ENCODE peak calls at places on chromosome 10, in ten cellular contexts. V, W, O, I, Z, G, U, S, J and T are unnamed samples.
A peak's percentile ranks its signal among the peaks of the same experiment; 100 is the strongest.

GRCh38 chr10:43058716-43059335 is 18.0 kb upstream of the RET start:
- DNase-seq in V (no peak), W (no peak), O (no peak), I (no peak), Z (peak; percentile 20), G (peak; percentile 7), U (no peak), S (peak; percentile 32), J (no peak), T (no peak)

GRCh38 chr10:111706331-111706730 is 477.2 kb downstream of the GPAM start:
- DNase-seq in V (no peak), W (no peak), O (no peak), I (no peak), Z (no peak), G (no peak), U (no peak), S (no peak), J (no peak), T (no peak)

GRCh38 chr10:107544706-107545520 is 380.4 kb upstream of the SORCS1 start:
- DNase-seq in V (no peak), W (no peak), O (no peak), I (no peak), Z (no peak), G (no peak), U (no peak), S (no peak), J (no peak), T (no peak)

GRCh38 chr10:43960477-43960876 is 311.8 kb upstream of the ZNF32 start:
- DNase-seq in V (no peak), W (no peak), O (no peak), I (no peak), Z (no peak), G (no peak), U (no peak), S (no peak), J (no peak), T (no peak)

GRCh38 chr10:34861293-34862004 is 46.4 kb upstream of the PARD3 start:
- DNase-seq in V (no peak), W (peak; percentile 49), O (no peak), I (no peak), Z (peak; percentile 82), G (peak; percentile 22), U (no peak), S (peak; percentile 48), J (no peak), T (no peak)

GRCh38 chr10:29757551-29758297 is 123.0 kb upstream of the SVIL start:
- DNase-seq in V (no peak), W (no peak), O (no peak), I (no peak), Z (no peak), G (no peak), U (no peak), S (no peak), J (no peak), T (no peak)

GRCh38 chr10:30639946-30640786 is 10.6 kb upstream of the LYZL2 start:
- DNase-seq in V (no peak), W (no peak), O (peak; percentile 66), I (peak; percentile 43), Z (no peak), G (no peak), U (peak; percentile 62), S (no peak), J (no peak), T (no peak)

GRCh38 chr10:51852297-51852696 is 152.9 kb upstream of the CSTF2T start:
- DNase-seq in V (no peak), W (no peak), O (peak; percentile 53), I (no peak), Z (no peak), G (no peak), U (no peak), S (no peak), J (no peak), T (no peak)

GRCh38 chr10:71927159-71927558 is 37.0 kb upstream of the CHST3 start:
- DNase-seq in V (no peak), W (no peak), O (no peak), I (no peak), Z (no peak), G (no peak), U (no peak), S (no peak), J (no peak), T (no peak)

GRCh38 chr10:71923138-71923692 is 41.0 kb upstream of the CHST3 start:
- DNase-seq in V (no peak), W (no peak), O (no peak), I (no peak), Z (no peak), G (no peak), U (no peak), S (no peak), J (no peak), T (no peak)

GRCh38 chr10:71924771-71925170 is 39.4 kb upstream of the CHST3 start:
- DNase-seq in V (no peak), W (no peak), O (no peak), I (no peak), Z (no peak), G (no peak), U (no peak), S (no peak), J (no peak), T (no peak)

GRCh38 chr10:71931295-71931694 is 32.9 kb upstream of the CHST3 start:
- DNase-seq in V (no peak), W (no peak), O (no peak), I (no peak), Z (no peak), G (no peak), U (no peak), S (no peak), J (no peak), T (no peak)

GRCh38 chr10:71927669-71928592 is 36.3 kb upstream of the CHST3 start:
- DNase-seq in V (no peak), W (no peak), O (no peak), I (no peak), Z (no peak), G (no peak), U (no peak), S (no peak), J (no peak), T (no peak)
- TF ChIP-seq CTCF in V (no peak), W (no peak), O (no peak), I (no peak), Z (no peak), G (no peak), U (no peak), S (no peak), J (no peak), T (no peak)

GRCh38 chr10:97914171-97914836 is 64.7 kb downstream of the GOLGA7B start:
- DNase-seq in V (no peak), W (no peak), O (no peak), I (no peak), Z (no peak), G (no peak), U (no peak), S (peak; percentile 26), J (no peak), T (no peak)

GRCh38 chr10:97913554-97913953 is 63.9 kb downstream of the GOLGA7B start:
- DNase-seq in V (no peak), W (no peak), O (no peak), I (no peak), Z (no peak), G (no peak), U (no peak), S (peak; percentile 34), J (no peak), T (no peak)

GRCh38 chr10:97915346-97915745 is 65.7 kb downstream of the GOLGA7B start:
- DNase-seq in V (no peak), W (no peak), O (no peak), I (no peak), Z (no peak), G (no peak), U (no peak), S (peak; percentile 41), J (no peak), T (no peak)

GRCh38 chr10:97915761-97916160 is 66.1 kb downstream of the GOLGA7B start:
- DNase-seq in V (no peak), W (no peak), O (no peak), I (no peak), Z (no peak), G (no peak), U (no peak), S (peak; percentile 28), J (no peak), T (no peak)

DNA sequence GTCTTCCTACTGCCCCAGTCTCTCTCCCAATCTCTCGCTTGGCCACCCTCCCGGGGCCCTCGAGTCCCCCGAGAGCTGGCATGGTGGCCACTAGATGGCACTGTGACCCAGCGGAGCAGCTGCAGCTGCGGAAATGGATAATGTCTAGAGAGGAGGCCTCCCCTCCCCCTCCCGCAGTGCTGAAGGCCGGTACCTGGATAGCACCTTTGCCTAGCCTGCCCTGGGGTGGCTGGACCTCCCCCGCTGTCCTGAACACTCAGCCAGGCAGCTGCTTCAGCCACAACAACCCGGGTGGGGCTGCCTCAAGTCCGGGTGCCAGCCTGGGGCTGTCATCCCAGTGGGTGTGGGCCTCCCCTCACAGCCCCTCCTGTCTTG is 65.2 kb downstream of the GOLGA7B start:
- DNase-seq in V (no peak), W (peak; percentile 25), O (peak; percentile 66), I (peak; percentile 35), Z (peak; percentile 89), G (peak; percentile 67), U (no peak), S (peak; percentile 89), J (peak; percentile 71), T (peak; percentile 69)
- TF ChIP-seq CTCF in V (peak; percentile 87), W (peak; percentile 59), O (peak; percentile 90), I (peak; percentile 99), Z (peak; percentile 90), G (peak; percentile 94), U (peak; percentile 87), S (peak; percentile 91), J (peak; percentile 80), T (peak; percentile 90)

DNA sequence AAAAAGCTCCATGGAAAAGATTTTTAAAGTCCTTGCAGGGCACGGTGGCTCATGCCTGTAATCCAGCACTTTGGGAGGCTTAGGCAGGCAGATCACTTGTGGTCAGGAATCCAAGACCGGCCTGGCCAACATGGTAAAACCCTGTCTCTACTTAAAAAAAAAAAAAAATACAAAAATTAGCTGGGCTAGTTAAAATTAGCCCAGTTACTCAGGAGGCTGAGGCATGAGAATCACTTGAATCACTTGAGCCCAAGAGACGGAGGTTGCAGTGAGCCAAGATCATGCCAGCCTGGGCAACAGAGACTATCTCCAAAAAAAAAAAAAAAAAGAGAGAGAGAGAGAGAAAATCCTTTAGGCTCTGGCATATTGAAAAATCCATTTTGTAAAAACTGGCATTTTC is 61.9 kb downstream of the CCDC6 start:
- DNase-seq in V (no peak), W (no peak), O (no peak), I (no peak), Z (no peak), G (no peak), U (no peak), S (no peak), J (no peak), T (no peak)
- TF ChIP-seq CTCF in V (no peak), W (no peak), O (no peak), I (no peak), Z (no peak), G (no peak), U (no peak), S (no peak), J (no peak), T (no peak)

GRCh38 chr10:45466784-45467183 is 92.8 kb downstream of the ALOX5 start:
- DNase-seq in V (no peak), W (no peak), O (no peak), I (no peak), Z (no peak), G (peak; percentile 17), U (no peak), S (no peak), J (peak; percentile 48), T (no peak)

GRCh38 chr10:45463244-45464116 is 89.5 kb downstream of the ALOX5 start:
- DNase-seq in V (no peak), W (no peak), O (no peak), I (no peak), Z (no peak), G (peak; percentile 19), U (no peak), S (peak; percentile 61), J (no peak), T (no peak)

GRCh38 chr10:45468110-45468509 is 94.1 kb downstream of the ALOX5 start:
- DNase-seq in V (no peak), W (no peak), O (no peak), I (no peak), Z (no peak), G (no peak), U (no peak), S (no peak), J (no peak), T (no peak)

GRCh38 chr10:45461034-45461433 is 87.0 kb downstream of the ALOX5 start:
- DNase-seq in V (no peak), W (no peak), O (peak; percentile 59), I (no peak), Z (no peak), G (no peak), U (no peak), S (no peak), J (no peak), T (no peak)

DNA sequence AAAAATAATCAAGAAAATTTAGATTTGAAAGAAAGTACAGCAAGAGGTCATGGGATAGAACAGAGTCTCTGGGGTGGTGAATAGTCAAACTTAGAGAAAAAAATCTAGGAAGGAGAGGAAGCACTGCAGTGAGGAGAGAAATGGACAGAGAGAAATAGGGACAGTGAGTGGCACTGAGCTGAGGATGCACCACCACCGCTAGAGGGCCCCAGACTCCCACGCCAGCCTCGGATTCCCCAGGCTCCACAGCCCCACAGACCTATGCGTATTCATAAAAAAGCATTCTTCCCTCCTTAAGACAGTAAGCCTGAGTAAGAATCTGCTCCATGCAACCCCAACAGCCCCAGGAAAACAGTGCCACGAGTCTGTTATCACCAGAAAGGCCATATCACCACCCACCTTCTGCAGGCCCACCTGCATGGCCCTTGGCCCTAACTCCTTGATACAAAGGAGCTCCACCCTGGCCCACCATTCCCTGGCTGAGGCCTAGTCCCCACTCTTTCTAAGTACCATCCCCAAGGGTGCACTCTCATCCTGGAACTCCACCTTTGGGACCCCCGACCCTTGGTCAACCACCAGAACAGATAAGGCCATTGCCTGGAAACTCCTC is 91.0 kb downstream of the ALOX5 start:
- DNase-seq in V (no peak), W (peak; percentile 56), O (peak; percentile 70), I (peak; percentile 50), Z (peak; percentile 87), G (peak; percentile 74), U (peak; percentile 33), S (peak; percentile 82), J (peak; percentile 79), T (peak; percentile 75)
- TF ChIP-seq CTCF in V (peak; percentile 84), W (peak; percentile 83), O (peak; percentile 92), I (peak; percentile 99), Z (peak; percentile 86), G (peak; percentile 97), U (peak; percentile 97), S (peak; percentile 91), J (peak; percentile 95), T (peak; percentile 94)